ENCODE peak calls at places on chromosomes 4 and X, in six cellular contexts. C, E, S, D, F and P are unnamed samples.

GRCh38 chrX:19063030-19063429 is 59.2 kb downstream of the ADGRG2 start:
- DNase-seq in C (no peak), E (no peak), S (no peak), D (no peak), F (no peak), P (no peak)

GRCh38 chr4:103204114-103204513 is 6.0 kb upstream of the CENPE start:
- DNase-seq in C (peak), E (no peak), S (no peak), D (peak), F (peak), P (peak)

GRCh38 chrX:45850197-45850774 is 649.6 kb upstream of the DIPK2B start:
- DNase-seq in C (peak), E (no peak), S (no peak), D (no peak), F (peak), P (peak)

GRCh38 chr4:55435136-55435535 is 39.4 kb downstream of the TMEM165 start:
- DNase-seq in C (peak), E (no peak), S (no peak), D (no peak), F (peak), P (no peak)

GRCh38 chrX:114985967-114986592 is 31.3 kb downstream of the IL13RA2 start:
- DNase-seq in C (no peak), E (no peak), S (no peak), D (no peak), F (no peak), P (no peak)

GRCh38 chrX:132622130-132622529 is 133.3 kb upstream of the MBNL3 start:
- DNase-seq in C (no peak), E (no peak), S (no peak), D (no peak), F (peak), P (peak)

GRCh38 chr4:16224669-16225068 is 1.6 kb downstream of the TAPT1 start:
- DNase-seq in C (no peak), E (no peak), S (no peak), D (no peak), F (no peak), P (no peak)

GRCh38 chr4:23888421-23889319 is 1.2 kb downstream of the PPARGC1A start:
- DNase-seq in C (peak), E (peak), S (no peak), D (no peak), F (no peak), P (peak)